ENCODE peak calls at places on chromosomes 13 and 19, in nine cellular contexts. P is IMR-90, W is hepatocyte, I is AG10803, S is cardiac muscle cell, B is neural crest cell, G is neural progenitor cell, E is kidney epithelial cell, Z is K562. O is an unnamed sample.

GRCh38 chr13:73879346-73880020 is 254.7 kb downstream of the KLF12 start:
- DNase-seq in S (peak), E (no peak), G (no peak), I (no peak), P (peak), W (no peak), B (no peak), Z (no peak), O (no peak)

GRCh38 chr13:20873348-20873747 is 29.2 kb downstream of the XPO4 start:
- DNase-seq in I (peak), B (no peak), G (peak), Z (no peak), S (peak), P (peak), E (no peak), W (no peak), O (no peak)

GRCh38 chr19:7535035-7535992 is at the start of gene PNPLA6:
- DNase-seq in E (no peak), I (peak), S (peak), W (peak), G (peak), Z (peak), P (peak), B (peak), O (peak)

GRCh38 chr19:47331490-47331889 is 485 bp upstream of the C5AR2 start:
- DNase-seq in I (no peak), P (no peak), E (no peak), B (no peak), W (no peak), S (no peak), G (no peak), Z (no peak), O (no peak)

GRCh38 chr13:44300895-44301638 is 72.6 kb upstream of the SERP2 start:
- DNase-seq in W (no peak), B (no peak), G (no peak), S (peak), I (peak), E (peak), P (peak), Z (no peak), O (peak)

GRCh38 chr19:40398417-40399056 is 8.6 kb upstream of the HIPK4 start:
- DNase-seq in B (no peak), S (no peak), Z (peak), W (peak), I (no peak), P (no peak), E (peak), G (peak), O (peak)

GRCh38 chr13:105806335-105806920 is 729.0 kb downstream of the EFNB2 start:
- DNase-seq in B (no peak), Z (no peak), P (no peak), W (no peak), G (no peak), S (peak), E (no peak), I (no peak), O (no peak)

GRCh38 chr13:35164324-35164932 is 222.4 kb downstream of the NBEA start:
- DNase-seq in W (peak), I (peak), P (peak), B (no peak), Z (peak), G (peak), E (no peak), S (peak), O (peak)

GRCh38 chr13:44874176-44874575 is 115.1 kb downstream of the NUFIP1 start:
- DNase-seq in S (no peak), G (no peak), I (no peak), W (no peak), Z (no peak), B (no peak), E (no peak), P (no peak), O (no peak)

GRCh38 chr13:24272452-24273161 is 36.8 kb upstream of the C1QTNF9 start:
- DNase-seq in W (no peak), S (no peak), E (no peak), G (no peak), I (no peak), Z (no peak), P (no peak), B (no peak), O (no peak)

GRCh38 chr19:48591021-48591420 is 15.5 kb upstream of the SPACA4 start:
- DNase-seq in I (peak), E (no peak), P (no peak), S (peak), B (no peak), Z (no peak), G (no peak), W (no peak), O (no peak)

GRCh38 chr19:39133431-39134270 is 8.1 kb downstream of the PAK4 start:
- DNase-seq in W (no peak), E (no peak), S (peak), G (peak), Z (no peak), I (no peak), P (no peak), B (no peak), O (no peak)

GRCh38 chr13:24277721-24278120 is 31.7 kb upstream of the C1QTNF9 start:
- DNase-seq in S (no peak), E (no peak), G (no peak), P (no peak), B (no peak), W (no peak), Z (no peak), I (no peak), O (no peak)

DNA sequence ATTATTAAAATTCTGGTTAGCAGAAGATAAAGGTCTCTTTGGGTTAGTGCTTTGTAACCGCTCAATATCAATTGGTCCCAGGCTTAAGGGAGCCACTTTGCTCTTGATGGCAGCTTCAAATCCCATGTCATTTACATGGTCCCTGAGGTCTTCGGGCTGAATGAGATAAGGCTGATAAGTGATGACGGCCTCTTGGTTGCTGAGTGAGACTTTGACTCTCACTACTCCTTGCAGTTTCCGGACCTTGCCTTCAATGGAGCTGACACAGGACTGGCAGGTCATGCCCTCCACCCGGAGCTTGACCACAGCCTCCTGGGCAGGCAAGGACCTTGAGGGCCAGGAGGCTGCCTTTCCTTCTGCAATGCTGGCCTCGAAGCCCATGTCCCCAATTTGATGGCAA is 36.8 kb downstream of the ATP7B start:
- DNase-seq in W (no peak), I (no peak), S (no peak), P (no peak), Z (no peak), G (no peak), E (no peak), B (no peak), O (no peak)
- TF ChIP-seq CTCF in W (no peak), I (no peak), S (no peak), P (no peak), Z (no peak), G (no peak), E (no peak), B (no peak), O (no peak)

DNA sequence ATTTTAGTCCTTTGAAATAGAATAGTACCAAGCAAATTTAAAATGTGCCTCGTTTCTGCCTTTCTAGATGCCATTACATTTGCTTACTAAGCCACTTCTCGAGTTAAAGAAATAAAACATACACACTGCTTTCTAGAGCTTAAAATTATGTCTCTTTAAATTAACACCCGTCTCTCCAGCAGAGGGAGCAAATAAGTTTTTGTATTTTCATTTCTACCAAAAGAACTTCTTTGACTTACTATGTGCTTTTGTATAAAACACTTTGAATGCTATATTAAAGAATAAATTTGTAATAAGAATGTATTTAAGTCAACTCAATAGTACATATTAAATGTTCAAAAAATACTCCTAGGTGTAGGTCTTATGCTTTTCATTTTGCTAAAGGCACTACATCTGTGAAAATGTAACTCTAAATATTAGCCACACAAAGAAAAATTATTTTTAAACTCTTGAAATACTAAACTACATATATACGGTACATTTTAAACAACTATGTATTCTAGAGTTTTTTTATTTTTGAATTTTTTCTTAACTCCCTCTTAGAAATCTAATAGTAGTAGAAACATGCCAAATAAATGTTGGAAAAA is 269.3 kb upstream of the MIR17HG start:
- DNase-seq in P (no peak), B (no peak), E (no peak), G (peak), W (peak), I (no peak), S (peak), Z (no peak), O (peak)
- TF ChIP-seq CTCF in P (no peak), B (peak), E (peak), G (peak), W (peak), I (no peak), S (peak), Z (no peak), O (no peak)

DNA sequence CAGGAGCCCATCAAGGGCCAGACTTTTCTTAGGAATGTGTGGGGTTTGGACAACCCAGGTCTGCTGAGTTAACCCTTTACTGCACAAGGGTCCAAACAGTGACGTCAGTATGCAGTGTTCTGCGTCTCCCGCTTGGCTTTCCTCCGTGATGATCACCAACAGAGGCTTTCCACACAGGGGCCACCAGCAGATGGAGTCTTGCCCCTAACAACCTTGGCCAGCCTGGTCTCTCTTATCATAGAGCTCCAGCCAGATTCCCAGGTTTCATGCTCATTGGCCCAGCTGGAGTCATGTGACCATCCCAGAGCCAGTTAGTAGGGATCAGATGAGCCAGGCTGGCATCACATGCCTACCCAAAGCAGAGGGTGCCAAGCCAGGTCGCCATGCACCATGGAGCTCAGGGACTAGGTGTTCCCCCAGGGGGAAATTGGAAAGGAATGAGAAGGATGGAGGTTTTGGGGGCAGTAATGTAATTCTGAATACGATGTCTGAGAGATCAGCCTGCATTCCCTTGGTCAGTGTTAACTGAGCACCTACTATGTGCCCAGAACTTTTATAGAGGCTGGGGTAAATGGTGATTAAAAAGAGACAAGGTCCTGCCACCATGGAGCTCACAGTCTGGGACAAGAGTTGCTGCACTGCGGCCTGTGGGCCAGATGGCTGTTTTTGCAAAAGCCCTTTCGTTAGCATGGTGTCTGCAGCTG is 61.2 kb downstream of the MYH14 start:
- DNase-seq in Z (peak), E (no peak), P (no peak), W (no peak), B (no peak), S (no peak), I (no peak), G (no peak), O (no peak)
- TF ChIP-seq CTCF in Z (peak), E (no peak), P (no peak), W (no peak), B (no peak), S (no peak), I (no peak), G (no peak), O (peak)

GRCh38 chr19:11141937-11142527 is 13.6 kb downstream of the SPC24 start:
- DNase-seq in B (no peak), P (no peak), G (no peak), E (no peak), S (no peak), I (no peak), W (no peak), Z (no peak), O (no peak)
- TF ChIP-seq CTCF in B (no peak), P (no peak), G (no peak), E (peak), S (no peak), I (no peak), W (peak), Z (no peak), O (no peak)

DNA sequence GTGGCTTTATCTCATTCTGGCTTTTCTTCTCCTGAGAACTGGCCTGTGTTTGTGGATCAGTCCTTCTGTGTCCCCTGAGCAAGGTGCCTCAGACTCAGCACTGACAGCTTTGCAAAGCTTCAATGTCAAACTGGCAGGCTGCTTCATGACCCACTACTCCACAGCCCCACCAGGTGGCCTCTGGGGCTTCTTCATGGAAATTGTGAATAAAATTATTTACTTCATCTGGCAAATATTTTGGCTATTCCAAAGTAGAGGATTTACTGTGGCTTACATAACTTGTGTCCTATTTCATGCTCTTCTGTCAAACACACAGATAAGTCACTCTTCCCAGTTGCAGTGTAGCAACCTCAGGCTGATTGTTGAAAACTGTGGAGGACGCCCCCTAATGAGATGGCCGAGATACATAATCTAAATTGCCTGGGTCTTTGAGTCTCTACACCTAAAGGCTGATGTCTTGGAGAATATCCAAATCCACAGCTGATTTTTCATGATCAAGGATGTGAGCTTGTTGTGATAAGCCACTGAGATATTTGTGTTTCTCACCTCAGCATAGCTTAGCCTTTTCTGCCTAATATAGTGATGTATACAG is 721.9 kb upstream of the SLC10A2 start:
- DNase-seq in W (peak), I (no peak), B (no peak), E (no peak), G (no peak), S (no peak), P (no peak), Z (no peak), O (no peak)
- TF ChIP-seq CTCF in W (peak), I (no peak), B (peak), E (peak), G (peak), S (peak), P (no peak), Z (no peak), O (no peak)

GRCh38 chr13:51733656-51734334 is 70.2 kb downstream of the DHRS12 start:
- DNase-seq in G (no peak), P (peak), Z (no peak), I (no peak), S (no peak), E (no peak), W (no peak), B (no peak), O (no peak)
- TF ChIP-seq CTCF in G (no peak), P (no peak), Z (no peak), I (peak), S (no peak), E (peak), W (no peak), B (no peak), O (no peak)

GRCh38 chr13:46101002-46101401 is 3.8 kb downstream of the CPB2 start:
- DNase-seq in W (no peak), I (no peak), S (no peak), Z (no peak), P (no peak), B (no peak), G (no peak), E (no peak), O (no peak)

GRCh38 chr13:46100191-46100877 is 4.5 kb downstream of the CPB2 start:
- DNase-seq in P (no peak), E (no peak), Z (no peak), G (no peak), I (no peak), B (no peak), S (no peak), W (no peak), O (peak)

GRCh38 chr13:46094478-46094877 is 10.4 kb downstream of the CPB2 start:
- DNase-seq in G (no peak), I (no peak), W (no peak), S (no peak), B (no peak), Z (no peak), P (no peak), E (no peak), O (no peak)

GRCh38 chr13:46097663-46098062 is 7.2 kb downstream of the CPB2 start:
- DNase-seq in E (no peak), B (no peak), P (no peak), S (no peak), W (no peak), G (no peak), Z (no peak), I (no peak), O (no peak)

DNA sequence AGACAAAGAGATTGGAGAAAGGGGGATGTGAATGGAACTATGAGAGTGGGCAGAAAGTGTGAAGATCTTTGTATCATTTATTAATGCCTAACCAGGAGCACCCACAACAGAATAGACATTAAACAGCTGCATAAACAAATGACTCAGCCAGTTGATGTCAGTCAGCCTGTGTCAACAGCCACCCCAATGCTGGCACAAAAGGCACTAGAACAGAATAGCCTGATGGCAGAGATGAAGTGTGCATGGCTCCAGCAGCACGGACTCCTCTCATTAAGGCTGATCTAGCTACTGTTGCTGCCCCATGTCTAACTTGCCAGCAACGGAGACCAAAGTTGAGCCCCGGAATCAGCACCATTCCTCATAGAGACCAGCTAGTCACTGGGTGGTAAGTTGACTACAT is 7.8 kb downstream of the CPB2 start:
- DNase-seq in E (no peak), P (no peak), W (no peak), G (no peak), S (no peak), I (no peak), Z (no peak), B (no peak), O (no peak)
- TF ChIP-seq CTCF in E (no peak), P (no peak), W (no peak), G (no peak), S (no peak), I (no peak), Z (no peak), B (no peak), O (no peak)

O was measured in GM13976.